ENCODE peak calls at places on chromosomes 13 and 19, in ten cellular contexts. O, X, A, I, S, U, E, J, Y and N are unnamed samples.

GRCh38 chr13:97221491-97221890 is 642 bp upstream of the MBNL2 start:
- DNase-seq in U (no peak), S (no peak), Y (no peak), J (no peak), A (no peak), O (no peak), E (no peak), X (no peak), I (no peak), N (no peak)

GRCh38 chr19:18483119-18483518 is 38.8 kb downstream of the ELL start:
- DNase-seq in U (no peak), Y (no peak), S (no peak), I (no peak), O (no peak), E (no peak), J (no peak), A (no peak), X (no peak), N (no peak)

GRCh38 chr19:39539165-39539518 is 819 bp downstream of the EID2 start:
- DNase-seq in Y (peak), X (no peak), S (no peak), U (no peak), E (no peak), O (peak), I (no peak), A (no peak), J (no peak), N (no peak)

GRCh38 chr19:54035215-54036178 is 28.2 kb downstream of the VSTM1 start:
- DNase-seq in O (peak), A (no peak), J (no peak), E (no peak), Y (no peak), X (no peak), S (no peak), I (no peak), U (no peak), N (no peak)

GRCh38 chr13:47039106-47039505 is 142.3 kb upstream of the HTR2A start:
- DNase-seq in Y (no peak), S (no peak), U (no peak), J (no peak), O (no peak), X (no peak), E (no peak), A (no peak), I (no peak), N (no peak)

GRCh38 chr13:112828082-112828699 is 138.4 kb downstream of the ATP11A start:
- DNase-seq in S (no peak), E (no peak), J (peak), X (no peak), U (no peak), Y (no peak), A (no peak), O (no peak), I (no peak), N (no peak)

GRCh38 chr13:101346161-101346560 is 70.1 kb downstream of the NALCN start:
- DNase-seq in U (no peak), Y (no peak), J (no peak), E (no peak), I (no peak), X (no peak), A (no peak), S (no peak), O (no peak), N (no peak)

GRCh38 chr19:45130888-45131615 is 29.7 kb downstream of the NKPD1 start:
- DNase-seq in S (no peak), J (no peak), X (no peak), O (no peak), A (peak), U (no peak), Y (peak), I (no peak), E (no peak), N (no peak)

GRCh38 chr19:57830071-57830602 is at the start of gene ZNF587B:
- DNase-seq in U (no peak), X (no peak), J (peak), E (peak), Y (no peak), O (peak), S (peak), I (peak), A (peak), N (peak)

GRCh38 chr19:51460164-51460992 is 2.1 kb upstream of the SIGLEC8 start:
- DNase-seq in X (peak), U (no peak), Y (no peak), S (no peak), A (peak), J (no peak), E (peak), O (peak), I (no peak), N (no peak)

GRCh38 chr13:77409412-77409811 is 82.5 kb upstream of the MYCBP2 start:
- DNase-seq in J (no peak), Y (no peak), I (no peak), X (no peak), U (no peak), O (no peak), S (no peak), E (no peak), A (no peak), N (no peak)

GRCh38 chr13:98925949-98926348 is 51.9 kb downstream of the DOCK9 start:
- DNase-seq in S (no peak), J (no peak), U (no peak), A (no peak), I (no peak), X (no peak), Y (no peak), E (no peak), O (no peak), N (no peak)

GRCh38 chr19:55809381-55810058 is 22.3 kb downstream of the NLRP11 start:
- DNase-seq in I (peak), O (peak), X (no peak), Y (peak), A (peak), S (peak), J (peak), E (peak), U (no peak), N (peak)

DNA sequence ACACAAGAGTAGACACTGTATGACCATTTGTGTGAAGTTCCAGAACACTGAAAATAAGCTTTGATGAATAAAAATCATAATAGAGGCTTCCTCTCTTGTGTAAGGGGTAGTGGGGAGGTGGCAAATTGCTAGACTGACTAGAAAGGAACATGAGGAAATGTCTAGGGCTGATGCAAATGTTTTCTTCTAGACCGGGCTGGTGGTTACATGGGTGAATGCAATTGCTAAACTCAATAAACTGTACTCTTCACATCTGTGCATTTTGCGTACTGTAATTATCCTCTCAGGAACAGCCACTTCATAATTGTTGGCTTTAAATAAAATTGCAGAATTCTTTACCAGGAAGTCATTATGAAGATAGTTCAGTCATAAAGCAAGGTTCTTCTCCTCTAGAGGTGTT is 5.2 kb upstream of the KBTBD7 start:
- DNase-seq in U (no peak), S (no peak), X (no peak), Y (no peak), E (no peak), A (no peak), I (no peak), J (no peak), O (no peak), N (no peak)
- H3K4me3 ChIP-seq in U (no peak), S (no peak), X (no peak), Y (no peak), E (no peak), A (no peak), I (no peak), J (no peak), O (no peak), N (no peak)

DNA sequence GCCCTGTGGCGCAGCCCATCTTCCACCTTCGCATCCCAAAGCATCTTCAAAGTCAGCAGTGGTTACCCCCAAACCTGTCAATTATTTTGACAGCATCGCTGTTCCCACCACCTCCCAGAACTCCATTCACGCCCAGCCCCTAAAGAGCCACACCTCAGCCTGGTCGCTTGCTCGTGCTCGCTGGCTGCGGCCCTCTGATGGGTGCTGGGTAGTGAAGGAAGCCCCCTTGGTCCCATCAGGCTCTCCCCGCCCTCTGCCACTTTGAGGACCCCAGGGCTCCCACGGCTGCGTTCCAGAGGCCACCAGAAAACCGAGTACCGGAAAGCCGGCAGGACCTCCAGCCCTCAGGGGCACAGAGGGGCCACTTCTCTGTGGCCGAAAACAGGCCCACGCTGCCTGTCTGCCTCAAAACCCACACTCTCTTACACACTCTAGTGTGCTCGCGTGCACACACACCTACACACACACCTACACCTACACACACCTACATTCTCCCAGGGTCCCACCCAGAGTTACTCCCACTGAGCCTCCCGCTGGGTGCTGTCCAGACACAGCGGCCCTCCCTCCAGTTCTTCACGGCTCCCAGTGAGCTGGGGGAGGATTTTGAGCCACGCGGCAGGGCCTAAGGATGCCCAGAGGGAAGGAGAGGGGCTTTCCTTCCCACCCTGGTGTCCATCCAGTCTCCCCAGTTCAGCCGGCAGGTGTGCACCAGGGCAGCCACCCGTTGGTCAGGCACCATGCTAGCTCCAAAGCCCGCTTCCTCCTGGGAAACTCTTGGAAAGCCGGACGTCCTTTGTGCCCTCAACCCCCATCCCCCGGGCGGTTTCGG is 1.9 kb downstream of the VSTM2B start:
- DNase-seq in O (no peak), I (no peak), S (no peak), A (no peak), J (no peak), U (no peak), Y (peak), E (no peak), X (no peak), N (no peak)
- TF ChIP-seq CTCF in O (no peak), I (peak), S (no peak), A (no peak), J (no peak), U (no peak), Y (no peak), E (no peak), X (no peak), N (no peak)

GRCh38 chr19:13076787-13077186 is 25.9 kb downstream of the LYL1 start:
- DNase-seq in X (no peak), S (no peak), E (no peak), U (no peak), O (no peak), A (no peak), J (no peak), Y (no peak), I (no peak), N (no peak)

GRCh38 chr19:13078897-13079541 is 23.6 kb downstream of the LYL1 start:
- DNase-seq in S (peak), U (no peak), I (no peak), E (peak), X (no peak), O (peak), J (no peak), A (peak), Y (no peak), N (peak)

GRCh38 chr19:13079542-13079986 is 23.1 kb downstream of the LYL1 start:
- DNase-seq in Y (no peak), O (peak), J (peak), I (no peak), A (peak), X (no peak), S (peak), U (no peak), E (peak), N (peak)

GRCh38 chr19:13076320-13076719 is 26.3 kb downstream of the LYL1 start:
- DNase-seq in X (no peak), I (no peak), A (no peak), S (no peak), O (no peak), J (no peak), Y (no peak), U (no peak), E (no peak), N (no peak)

GRCh38 chr19:13077233-13077632 is 25.4 kb downstream of the LYL1 start:
- DNase-seq in A (no peak), S (peak), Y (no peak), I (no peak), O (no peak), E (no peak), U (no peak), X (no peak), J (no peak), N (no peak)
- TF ChIP-seq EP300 in A (no peak), S (no peak), Y (no peak), I (no peak), O (no peak), E (no peak), U (no peak), X (no peak), J (no peak), N (no peak)

GRCh38 chr19:3026768-3027167 is 2.3 kb downstream of the TLE2 start:
- DNase-seq in I (no peak), Y (no peak), J (no peak), E (no peak), X (no peak), A (no peak), O (no peak), U (no peak), S (no peak), N (no peak)

GRCh38 chr19:3029070-3029923 is at the start of gene TLE2:
- DNase-seq in O (peak), J (no peak), E (no peak), X (no peak), S (peak), A (peak), Y (no peak), U (no peak), I (no peak), N (no peak)

GRCh38 chr19:3028305-3029069 is 593 bp downstream of the TLE2 start:
- DNase-seq in A (no peak), X (no peak), I (peak), E (no peak), U (no peak), O (peak), J (no peak), S (peak), Y (no peak), N (peak)

GRCh38 chr19:3027292-3027691 is 1.8 kb downstream of the TLE2 start:
- DNase-seq in S (no peak), J (no peak), X (no peak), I (no peak), A (no peak), O (no peak), Y (no peak), E (no peak), U (no peak), N (no peak)

DNA sequence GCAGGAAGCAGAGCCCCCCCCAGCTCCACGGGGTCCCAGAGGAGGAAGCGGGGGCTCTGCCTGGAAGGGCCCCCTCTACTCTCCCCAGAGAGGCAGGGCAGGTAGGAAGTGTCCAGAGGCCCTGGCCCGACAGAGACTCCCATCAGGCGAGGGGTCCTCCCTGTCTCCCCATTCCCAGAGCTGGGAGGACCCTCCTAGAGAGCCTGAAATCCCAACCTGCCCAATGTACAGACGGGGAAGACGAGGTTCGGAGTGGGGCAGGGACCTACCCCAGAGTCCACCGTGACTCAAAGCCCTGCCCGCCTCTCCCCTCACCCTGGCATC is 1.1 kb downstream of the TLE2 start:
- DNase-seq in U (no peak), E (no peak), Y (no peak), A (no peak), S (no peak), J (no peak), I (no peak), X (no peak), O (no peak), N (peak)
- H3K4me3 ChIP-seq in U (peak), E (peak), Y (no peak), A (peak), S (peak), J (peak), I (no peak), X (peak), O (no peak), N (no peak)